ENCODE peak calls at places on chromosomes 4 and X, in ten cellular contexts. A, Z, I, E, L, T, U, F, S and W are unnamed samples.

GRCh38 chr4:114180481-114180880 is 201.0 kb upstream of the ARSJ start:
- DNase-seq in A (peak; percentile 83), Z (peak; percentile 14), I (peak; percentile 32), E (peak; percentile 77), L (peak; percentile 17), T (peak; percentile 36), U (peak; percentile 16), F (no peak), S (peak; percentile 17), W (peak; percentile 90)

GRCh38 chrX:21723097-21723496 is 34.8 kb downstream of the SMPX start:
- DNase-seq in A (no peak), Z (peak; percentile 17), I (no peak), E (peak; percentile 24), L (no peak), T (peak; percentile 35), U (no peak), F (no peak), S (no peak), W (peak; percentile 34)

GRCh38 chrX:111360839-111361238 is 51.2 kb downstream of the DCX start:
- DNase-seq in A (no peak), Z (no peak), I (no peak), E (peak; percentile 30), L (no peak), T (no peak), U (no peak), F (no peak), S (no peak), W (no peak)

GRCh38 chr4:101155859-101156430 is 191.4 kb downstream of the PPP3CA start:
- DNase-seq in A (no peak), Z (no peak), I (no peak), E (no peak), L (no peak), T (no peak), U (no peak), F (no peak), S (no peak), W (no peak)

GRCh38 chr4:39204543-39204942 is 22.2 kb downstream of the WDR19 start:
- DNase-seq in A (no peak), Z (no peak), I (no peak), E (no peak), L (no peak), T (no peak), U (no peak), F (no peak), S (no peak), W (no peak)

GRCh38 chrX:97159916-97160800 is 276.4 kb downstream of the RPA4 start:
- DNase-seq in A (no peak), Z (no peak), I (peak; percentile 11), E (peak; percentile 17), L (no peak), T (no peak), U (no peak), F (no peak), S (no peak), W (no peak)

GRCh38 chrX:153633048-153633447 is 14.0 kb upstream of the DUSP9 start:
- DNase-seq in A (no peak), Z (no peak), I (no peak), E (no peak), L (no peak), T (no peak), U (no peak), F (no peak), S (no peak), W (no peak)

GRCh38 chr4:183920512-183920911 is 15.4 kb downstream of the STOX2 start:
- DNase-seq in A (no peak), Z (no peak), I (no peak), E (no peak), L (no peak), T (no peak), U (no peak), F (no peak), S (no peak), W (no peak)

GRCh38 chrX:15525664-15526416 is 25.2 kb downstream of the BMX start:
- DNase-seq in A (no peak), Z (no peak), I (no peak), E (no peak), L (no peak), T (no peak), U (no peak), F (no peak), S (no peak), W (no peak)

GRCh38 chrX:129779747-129780146 is at the start of gene SASH3:
- DNase-seq in A (no peak), Z (peak; percentile 11), I (no peak), E (no peak), L (peak; percentile 38), T (no peak), U (no peak), F (peak; percentile 80), S (peak; percentile 24), W (no peak)

GRCh38 chr4:110485452-110485851 is 9.5 kb downstream of the ENPEP start:
- DNase-seq in A (no peak), Z (no peak), I (no peak), E (no peak), L (no peak), T (no peak), U (no peak), F (no peak), S (no peak), W (no peak)

GRCh38 chrX:132737743-132738142 is 220.7 kb downstream of the HS6ST2 start:
- DNase-seq in A (no peak), Z (peak; percentile 2), I (no peak), E (no peak), L (no peak), T (no peak), U (no peak), F (no peak), S (no peak), W (peak; percentile 3)

GRCh38 chrX:133083899-133084298 is 13.0 kb downstream of the USP26 start:
- DNase-seq in A (no peak), Z (no peak), I (no peak), E (no peak), L (no peak), T (no peak), U (no peak), F (no peak), S (no peak), W (no peak)

GRCh38 chr4:111602848-111603247 is 542.4 kb upstream of the FAM241A start:
- DNase-seq in A (peak; percentile 27), Z (no peak), I (no peak), E (peak; percentile 18), L (no peak), T (peak; percentile 47), U (no peak), F (no peak), S (no peak), W (peak; percentile 47)

GRCh38 chr4:81257021-81257420 is 42.0 kb upstream of the PRKG2 start:
- DNase-seq in A (peak; percentile 79), Z (no peak), I (no peak), E (no peak), L (no peak), T (peak; percentile 54), U (no peak), F (no peak), S (no peak), W (peak; percentile 65)

GRCh38 chr4:88908003-88908402 is 149.0 kb downstream of the FAM13A start:
- DNase-seq in A (no peak), Z (no peak), I (no peak), E (no peak), L (no peak), T (no peak), U (no peak), F (no peak), S (no peak), W (peak; percentile 34)

GRCh38 chr4:180675368-180675675 is 1567.9 kb upstream of the TENM3 start:
- DNase-seq in A (no peak), Z (no peak), I (no peak), E (no peak), L (no peak), T (no peak), U (no peak), F (no peak), S (no peak), W (no peak)

GRCh38 chrX:27186671-27187070 is 276.5 kb downstream of the PPP4R3C start:
- DNase-seq in A (peak; percentile 31), Z (no peak), I (peak; percentile 6), E (peak; percentile 37), L (no peak), T (peak; percentile 3), U (no peak), F (no peak), S (no peak), W (peak; percentile 32)

GRCh38 chr4:140243345-140243753 is 89.4 kb upstream of the MAML3 start:
- DNase-seq in A (no peak), Z (peak; percentile 54), I (no peak), E (no peak), L (no peak), T (no peak), U (no peak), F (peak; percentile 67), S (no peak), W (no peak)

GRCh38 chr4:121785479-121785878 is 15.6 kb upstream of the EXOSC9 start:
- DNase-seq in A (peak; percentile 74), Z (no peak), I (no peak), E (no peak), L (no peak), T (peak; percentile 87), U (no peak), F (no peak), S (no peak), W (peak; percentile 51)
- H3K4me3 ChIP-seq in A (no peak overlapping the region), Z (no peak overlapping the region), I (no peak overlapping the region), E (no peak overlapping the region), L (no peak overlapping the region), T (no peak overlapping the region), U (no peak overlapping the region), F (no peak overlapping the region), S (no peak overlapping the region), W (no peak overlapping the region)

DNA sequence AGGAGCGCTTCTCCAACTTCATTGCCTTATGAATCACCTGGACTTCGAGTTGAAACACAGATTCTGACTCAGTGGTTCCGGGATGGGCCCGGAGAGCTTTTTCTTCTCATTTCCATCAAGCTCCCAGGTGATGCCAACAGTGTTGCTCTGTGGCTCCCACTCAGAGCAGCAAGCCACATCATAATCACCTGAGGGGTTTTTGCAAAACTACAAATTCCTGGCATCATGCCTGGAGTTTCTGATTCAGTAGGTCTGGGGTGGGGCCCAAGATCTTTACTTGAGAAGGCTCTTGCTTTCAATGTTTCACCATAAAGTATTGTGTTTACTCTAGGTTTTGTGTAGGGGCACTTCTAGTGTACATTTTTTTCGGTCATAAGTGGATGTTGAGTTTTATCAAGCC is 7.0 kb downstream of the MTM1 start:
- DNase-seq in A (peak; percentile 13), Z (peak; percentile 66), I (no peak), E (no peak), L (no peak), T (peak; percentile 17), U (no peak), F (no peak), S (peak; percentile 50), W (peak; percentile 55)
- H3K4me3 ChIP-seq in A (no peak overlapping the region), Z (no peak overlapping the region), I (no peak overlapping the region), E (no peak overlapping the region), L (no peak overlapping the region), T (no peak overlapping the region), U (no peak overlapping the region), F (no peak overlapping the region), S (no peak overlapping the region), W (no peak overlapping the region)

GRCh38 chrX:143632625-143633387 is 3.1 kb downstream of the SLITRK4 start:
- DNase-seq in A (peak; percentile 80), Z (no peak), I (no peak), E (peak; percentile 1), L (no peak), T (no peak), U (no peak), F (no peak), S (no peak), W (peak; percentile 7)
- H3K4me3 ChIP-seq in A (peak overlapping the region; percentile 55), Z (no peak overlapping the region), I (no peak overlapping the region), E (peak overlapping the region; percentile 63), L (no peak overlapping the region), T (no peak overlapping the region), U (peak overlapping the region; percentile 46), F (no peak overlapping the region), S (no peak overlapping the region), W (no peak overlapping the region)

GRCh38 chr4:27721193-27721592 is 860.6 kb downstream of the STIM2 start:
- DNase-seq in A (no peak), Z (no peak), I (no peak), E (no peak), L (no peak), T (no peak), U (no peak), F (no peak), S (no peak), W (no peak)
- H3K4me3 ChIP-seq in A (no peak overlapping the region), Z (no peak overlapping the region), I (no peak overlapping the region), E (no peak overlapping the region), L (no peak overlapping the region), T (no peak overlapping the region), U (no peak overlapping the region), F (no peak overlapping the region), S (no peak overlapping the region), W (no peak overlapping the region)